ENCODE peak calls at places on chromosome 1, in eight cellular contexts. W, P, V, U, Q, E, J and C are unnamed samples.

GRCh38 chr1:147072371-147073061 is 99.8 kb downstream of the PRKAB2 start:
- DNase-seq in P (no peak), Q (no peak), U (peak; percentile 57), J (no peak), V (no peak), E (no peak), W (no peak), C (no peak)

GRCh38 chr1:61477301-61477700 is 247.6 kb downstream of the TM2D1 start:
- DNase-seq in E (no peak), Q (no peak), P (no peak), J (no peak), W (no peak), V (no peak), U (peak; percentile 45), C (no peak)

GRCh38 chr1:63829349-63830327 is 55.8 kb downstream of the ROR1 start:
- DNase-seq in Q (no peak), V (no peak), E (no peak), J (no peak), W (no peak), U (no peak), P (no peak), C (no peak)

GRCh38 chr1:79040424-79041089 is 34.0 kb upstream of the ADGRL4 start:
- DNase-seq in Q (peak; percentile 37), P (no peak), W (no peak), E (no peak), U (no peak), J (no peak), V (peak; percentile 78), C (no peak)

GRCh38 chr1:85313888-85314696 is 37.7 kb upstream of the BCL10 start:
- DNase-seq in U (no peak), Q (no peak), P (no peak), J (peak; percentile 42), E (no peak), W (peak; percentile 47), V (peak; percentile 87), C (no peak)

GRCh38 chr1:31782766-31783410 is 18.7 kb upstream of the ADGRB2 start:
- DNase-seq in V (no peak), Q (no peak), J (no peak), P (no peak), W (no peak), U (no peak), E (no peak), C (no peak)

GRCh38 chr1:18948913-18949688 is 7.4 kb downstream of the IFFO2 start:
- DNase-seq in Q (no peak), P (no peak), U (no peak), E (peak; percentile 68), W (no peak), J (peak; percentile 56), V (peak; percentile 41), C (no peak)

GRCh38 chr1:107153033-107153432 is 12.2 kb downstream of the NTNG1 start:
- DNase-seq in V (no peak), Q (no peak), U (no peak), J (no peak), W (no peak), E (no peak), P (peak; percentile 8), C (no peak)

GRCh38 chr1:25107643-25108010 is 124.7 kb downstream of the SYF2 start:
- DNase-seq in U (no peak), J (no peak), E (no peak), Q (no peak), P (no peak), W (no peak), V (no peak), C (no peak)

GRCh38 chr1:62989497-62989896 is 205.6 kb downstream of the ATG4C start:
- DNase-seq in V (no peak), Q (no peak), J (peak; percentile 1), P (no peak), E (no peak), W (no peak), U (no peak), C (no peak)

GRCh38 chr1:204123376-204123775 is 28.5 kb downstream of the ETNK2 start:
- DNase-seq in V (peak; percentile 19), Q (no peak), W (no peak), U (peak; percentile 71), P (peak; percentile 29), J (no peak), E (no peak), C (no peak)

GRCh38 chr1:111603979-111604378 is 15.6 kb upstream of the RAP1A start:
- DNase-seq in E (no peak), U (no peak), W (no peak), J (no peak), P (peak; percentile 19), V (no peak), Q (peak; percentile 39), C (no peak)

GRCh38 chr1:155871390-155871789 is 12.0 kb downstream of the SYT11 start:
- DNase-seq in W (peak; percentile 55), V (peak; percentile 29), J (no peak), Q (no peak), U (no peak), E (peak; percentile 51), P (no peak), C (no peak)

GRCh38 chr1:234698624-234699023 is 88.6 kb upstream of the IRF2BP2 start:
- DNase-seq in U (no peak), Q (no peak), J (no peak), E (no peak), P (no peak), W (no peak), V (no peak), C (no peak)

GRCh38 chr1:83671586-83671985 is 327.3 kb downstream of the TTLL7 start:
- DNase-seq in V (no peak), Q (no peak), E (no peak), W (no peak), P (no peak), J (no peak), U (no peak), C (no peak)

GRCh38 chr1:96313216-96313615 is 408.4 kb upstream of the PTBP2 start:
- DNase-seq in U (no peak), V (peak; percentile 40), J (no peak), P (no peak), W (no peak), E (no peak), Q (no peak), C (no peak)

GRCh38 chr1:27522860-27523665 is 33.1 kb upstream of the WASF2 start:
- DNase-seq in Q (no peak), J (peak; percentile 32), W (peak; percentile 62), U (peak; percentile 58), E (peak; percentile 62), P (peak; percentile 81), V (peak; percentile 31), C (no peak)

GRCh38 chr1:54498383-54499096 is 49.5 kb upstream of the ACOT11 start:
- DNase-seq in E (no peak), V (no peak), P (no peak), Q (no peak), J (no peak), W (no peak), U (no peak), C (no peak)
- TF ChIP-seq CTCF in E (no peak), V (no peak), P (no peak), Q (no peak), J (no peak), W (no peak), U (no peak), C (no peak)

DNA sequence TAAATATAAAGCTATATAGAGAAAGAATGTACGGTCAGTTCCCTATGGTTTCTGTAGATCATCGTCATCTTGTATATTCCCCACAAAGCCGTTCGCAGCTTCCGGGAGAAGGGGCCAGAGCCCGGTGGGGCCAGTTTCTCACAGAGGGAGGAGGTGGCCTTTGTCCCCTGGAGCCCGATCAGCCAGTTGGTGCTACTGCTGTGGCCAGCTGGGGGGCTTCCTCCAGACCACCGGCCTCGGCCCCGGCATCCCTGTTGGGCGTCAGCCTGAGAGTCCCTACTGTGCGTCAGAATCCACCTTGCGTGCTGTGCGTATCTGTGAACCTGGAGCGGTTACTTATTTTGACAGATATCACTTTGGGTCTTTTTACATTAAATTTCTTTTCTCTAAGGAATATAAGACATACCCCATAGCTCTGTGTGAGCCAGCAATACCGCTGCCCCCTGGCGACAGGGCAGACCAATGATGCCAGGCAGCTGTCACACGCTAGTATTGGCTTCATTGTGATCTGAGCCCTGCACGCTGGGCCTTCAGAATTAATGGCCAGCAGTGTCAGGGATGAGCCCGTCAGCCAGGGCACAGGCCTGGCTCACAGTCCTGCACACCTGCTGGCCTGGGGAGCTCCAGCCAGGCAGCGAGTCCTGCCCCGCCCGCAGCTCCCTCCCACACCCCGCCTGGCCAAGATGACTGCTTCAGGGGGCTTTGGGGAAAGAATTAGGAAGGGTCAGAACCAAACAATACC is 145.9 kb downstream of the PGBD5 start:
- DNase-seq in U (no peak), W (no peak), J (no peak), P (no peak), V (no peak), E (peak; percentile 13), Q (no peak), C (no peak)
- TF ChIP-seq CTCF in U (no peak), W (no peak), J (no peak), P (no peak), V (no peak), E (no peak), Q (no peak), C (no peak)

DNA sequence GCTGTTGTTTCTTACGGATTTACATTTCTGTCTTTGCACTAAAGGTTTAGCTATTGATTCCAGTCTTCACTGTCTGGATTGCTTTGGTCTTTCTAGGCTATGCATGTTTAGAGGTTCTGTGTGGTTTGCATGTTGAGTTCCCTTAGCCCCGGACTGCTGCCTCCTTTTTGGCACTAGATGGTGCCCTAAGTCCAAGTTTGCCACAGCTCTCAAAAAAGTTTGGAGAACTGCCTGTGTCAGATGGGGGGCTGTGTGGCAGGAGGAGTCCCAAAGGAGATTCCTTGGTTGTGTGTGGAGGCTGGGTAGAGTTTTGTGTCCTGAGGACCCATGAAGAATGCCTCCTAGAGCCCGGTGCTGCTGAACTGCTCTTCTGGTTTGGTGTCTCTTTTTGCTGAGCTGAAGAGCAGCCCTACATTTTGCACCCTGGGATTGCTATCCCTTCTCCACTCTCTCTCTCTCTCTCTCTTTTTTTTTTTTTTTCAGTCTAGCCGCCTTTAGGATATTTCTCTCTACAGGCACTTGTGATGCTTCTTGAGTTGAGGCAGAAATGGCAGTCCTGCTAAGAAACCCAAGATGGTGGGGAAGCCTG is 74.4 kb downstream of the PTGS2 start:
- DNase-seq in Q (peak; percentile 32), U (peak; percentile 69), W (peak; percentile 27), V (peak; percentile 75), J (peak; percentile 73), E (no peak), P (peak; percentile 58), C (no peak)
- TF ChIP-seq CTCF in Q (peak; percentile 62), U (peak; percentile 59), W (peak; percentile 50), V (peak; percentile 83), J (peak; percentile 75), E (peak; percentile 39), P (peak; percentile 74), C (no peak)

DNA sequence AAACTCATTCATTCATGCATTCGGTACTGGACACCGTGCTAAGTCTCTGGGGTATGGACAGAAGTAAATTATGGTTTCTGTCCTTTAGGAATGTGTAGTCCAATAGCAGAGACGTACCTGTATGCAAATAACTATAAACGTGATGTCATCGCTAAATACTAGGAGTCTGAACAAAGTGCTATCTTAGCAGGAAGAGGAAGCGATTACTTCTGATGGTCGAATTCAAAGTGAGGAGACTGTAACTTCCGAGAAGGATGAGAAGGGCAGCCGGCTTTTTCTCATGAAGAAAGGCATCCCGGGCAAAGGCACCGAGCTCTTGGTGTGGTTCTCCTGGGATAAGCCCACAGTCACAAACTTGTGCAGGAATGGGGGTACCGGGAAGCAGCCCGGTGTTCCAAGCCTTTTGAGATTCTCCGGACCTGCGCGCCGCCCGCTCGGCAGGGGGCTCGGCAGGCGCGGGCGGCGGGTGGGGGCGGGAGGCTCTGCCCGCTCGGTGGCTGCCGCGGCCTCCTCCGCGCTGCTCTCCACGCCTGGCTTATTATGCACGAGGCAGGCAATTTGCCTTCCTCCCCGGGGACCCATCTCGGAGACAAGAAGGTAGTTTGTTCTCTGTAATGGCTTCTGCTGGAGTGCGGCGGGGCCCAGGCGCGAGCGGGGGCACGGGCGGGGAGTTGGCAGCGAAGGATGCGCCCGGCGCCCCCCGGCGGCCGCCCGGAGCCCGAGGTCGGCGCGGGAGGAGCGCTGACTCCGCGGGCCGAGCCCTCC is 67.5 kb upstream of the CD1D start:
- DNase-seq in E (no peak), J (peak; percentile 31), P (peak; percentile 70), U (peak; percentile 65), Q (peak; percentile 39), W (no peak), V (peak; percentile 36), C (no peak)
- TF ChIP-seq CTCF in E (peak; percentile 57), J (peak; percentile 87), P (no peak), U (peak; percentile 19), Q (no peak), W (peak; percentile 38), V (peak; percentile 55), C (no peak)